ENCODE peak calls at places on chromosomes 5 and 9, in ten cellular contexts. L is aorta, N is kidney epithelial cell, I is IMR-90, Z is stomach, W is mucosa of descending colon, O is sigmoid colon, U is endodermal cell, G is mesendoderm, K is foreskin fibroblast. A is an unnamed sample.

GRCh38 chr5:98772415-98773213 is 849 bp upstream of the RGMB start:
- DNase-seq in N (no peak), G (peak), L (peak), I (no peak), U (peak), O (peak), W (peak), Z (peak), K (peak), A (peak)

GRCh38 chr9:130382636-130383349 is 62.0 kb upstream of the ASS1 start:
- DNase-seq in Z (no peak), G (no peak), O (no peak), K (no peak), N (no peak), U (no peak), W (no peak), I (no peak), L (no peak), A (no peak)

GRCh38 chr5:123422433-123423277 is 548 bp downstream of the CEP120 start:
- DNase-seq in O (no peak), Z (peak), N (no peak), U (no peak), W (no peak), L (no peak), K (peak), G (peak), I (peak), A (no peak)

GRCh38 chr9:4170231-4170630 is 129.6 kb downstream of the GLIS3 start:
- DNase-seq in L (no peak), K (peak), O (no peak), W (no peak), U (no peak), Z (no peak), G (no peak), N (no peak), I (no peak), A (no peak)

GRCh38 chr5:120567066-120567465 is 103.0 kb downstream of the PRR16 start:
- DNase-seq in N (no peak), O (no peak), Z (no peak), W (no peak), U (no peak), L (no peak), I (no peak), G (no peak), K (no peak), A (no peak)

GRCh38 chr9:3903906-3904305 is 378.1 kb upstream of the RFX3 start:
- DNase-seq in O (no peak), Z (no peak), G (peak), N (no peak), U (no peak), I (no peak), L (no peak), K (no peak), W (no peak), A (no peak)

GRCh38 chr5:83967417-83967816 is 246.8 kb upstream of the HAPLN1 start:
- DNase-seq in O (no peak), L (no peak), K (no peak), N (no peak), W (no peak), U (no peak), I (peak), G (no peak), Z (no peak), A (no peak)

GRCh38 chr5:96292582-96293247 is 140.3 kb downstream of the PCSK1 start:
- DNase-seq in K (peak), N (no peak), W (no peak), U (no peak), I (no peak), G (no peak), Z (peak), L (no peak), O (peak), A (no peak)

GRCh38 chr5:89380635-89381034 is 497.7 kb upstream of the MEF2C start:
- DNase-seq in K (no peak), O (no peak), W (no peak), G (no peak), I (no peak), N (no peak), L (no peak), Z (no peak), U (no peak), A (no peak)

GRCh38 chr9:94061864-94062263 is 22.4 kb upstream of the PTPDC1 start:
- DNase-seq in Z (no peak), W (no peak), K (no peak), U (no peak), N (no peak), I (no peak), G (no peak), L (no peak), O (no peak), A (no peak)

GRCh38 chr9:120117081-120117480 is 462.9 kb downstream of the CDK5RAP2 start:
- DNase-seq in L (no peak), O (no peak), W (no peak), K (no peak), I (no peak), Z (no peak), U (no peak), N (no peak), G (peak), A (no peak)

GRCh38 chr9:96350866-96351265 is 32.6 kb downstream of the SLC35D2 start:
- DNase-seq in O (no peak), W (no peak), N (no peak), G (no peak), L (no peak), U (no peak), K (no peak), I (no peak), Z (no peak), A (no peak)

GRCh38 chr5:94693043-94693822 is 74.8 kb downstream of the SLF1 start:
- DNase-seq in K (peak), I (peak), G (peak), U (no peak), O (no peak), N (no peak), L (no peak), Z (no peak), W (no peak), A (no peak)

GRCh38 chr9:14768561-14769234 is 46.2 kb upstream of the CER1 start:
- DNase-seq in O (no peak), Z (no peak), I (peak), W (no peak), U (peak), N (peak), K (peak), L (no peak), G (peak), A (no peak)

GRCh38 chr5:168714046-168714445 is 134.9 kb upstream of the PANK3 start:
- DNase-seq in W (no peak), O (no peak), U (peak), G (no peak), I (peak), N (no peak), L (no peak), K (peak), Z (no peak), A (no peak)

GRCh38 chr5:128925973-128926372 is 39.3 kb upstream of the SLC27A6 start:
- DNase-seq in U (no peak), K (no peak), G (no peak), W (no peak), I (no peak), L (no peak), O (no peak), Z (no peak), N (no peak), A (no peak)

GRCh38 chr5:135149956-135150723 is 116.1 kb upstream of the PITX1 start:
- DNase-seq in K (no peak), Z (no peak), G (peak), W (no peak), U (peak), O (no peak), I (no peak), L (peak), N (no peak), A (no peak)

GRCh38 chr9:93893899-93894690 is 61.1 kb downstream of the BARX1 start:
- DNase-seq in I (no peak), Z (peak), L (peak), G (no peak), W (peak), O (peak), K (no peak), N (no peak), U (peak), A (peak)

GRCh38 chr5:179154991-179155955 is 95.1 kb downstream of the ZNF354C start:
- DNase-seq in K (no peak), N (no peak), Z (no peak), I (no peak), U (peak), O (peak), G (no peak), W (no peak), L (peak), A (no peak)

GRCh38 chr5:170440771-170441370 is 51.7 kb upstream of the KCNMB1 start:
- DNase-seq in O (no peak), N (no peak), U (no peak), W (no peak), G (no peak), K (no peak), I (no peak), Z (no peak), L (no peak), A (no peak)

GRCh38 chr5:127685662-127686061 is 17.5 kb upstream of the CCDC192 start:
- DNase-seq in K (peak), N (no peak), G (no peak), U (no peak), I (no peak), W (no peak), Z (no peak), O (no peak), L (no peak), A (no peak)

GRCh38 chr5:157024213-157024959 is 34.5 kb downstream of the HAVCR1 start:
- DNase-seq in I (no peak), L (no peak), U (no peak), N (no peak), G (no peak), O (no peak), Z (no peak), W (no peak), K (no peak), A (no peak)

GRCh38 chr9:36207546-36208012 is 16.9 kb downstream of the CLTA start:
- DNase-seq in G (peak), Z (no peak), I (peak), L (no peak), W (no peak), N (no peak), U (no peak), K (peak), O (no peak), A (no peak)

GRCh38 chr9:132182609-132183073 is 20.8 kb downstream of the NTNG2 start:
- DNase-seq in I (no peak), O (no peak), U (peak), K (no peak), N (no peak), G (peak), Z (no peak), W (no peak), L (no peak), A (no peak)

GRCh38 chr9:134260801-134261200 is 65.5 kb upstream of the RXRA start:
- DNase-seq in L (no peak), I (no peak), N (no peak), O (no peak), U (no peak), W (no peak), Z (no peak), G (no peak), K (no peak), A (no peak)

GRCh38 chr5:163505049-163505474 is 357 bp upstream of the MAT2B start:
- DNase-seq in W (no peak), G (no peak), O (no peak), K (no peak), U (no peak), Z (no peak), I (no peak), L (no peak), N (no peak), A (peak)

GRCh38 chr5:124746252-124746915 is at the start of gene ZNF608:
- DNase-seq in I (peak), K (peak), O (no peak), U (peak), G (peak), W (no peak), Z (no peak), L (no peak), N (peak), A (no peak)

GRCh38 chr5:159210306-159210722 is 961 bp upstream of the RNF145 start:
- DNase-seq in L (no peak), G (peak), K (peak), O (no peak), W (peak), Z (no peak), U (no peak), I (no peak), N (no peak), A (no peak)

GRCh38 chr9:119483153-119483552 is 113.9 kb upstream of the BRINP1 start:
- DNase-seq in G (no peak), W (no peak), I (no peak), K (no peak), L (no peak), U (no peak), Z (no peak), O (no peak), N (no peak), A (no peak)

GRCh38 chr9:134130503-134131375 is 5.1 kb upstream of the WDR5 start:
- DNase-seq in I (peak), G (peak), N (no peak), K (no peak), Z (peak), O (no peak), W (peak), U (peak), L (peak), A (no peak)

GRCh38 chr5:91955610-91956009 is 572.5 kb upstream of the ARRDC3 start:
- DNase-seq in K (no peak), Z (peak), U (no peak), L (no peak), O (no peak), G (peak), N (no peak), I (no peak), W (no peak), A (no peak)

GRCh38 chr5:126509339-126509738 is 85.7 kb downstream of the ALDH7A1 start:
- DNase-seq in W (no peak), Z (no peak), L (no peak), O (no peak), G (no peak), I (no peak), N (no peak), U (peak), K (no peak), A (no peak)

GRCh38 chr9:70590264-70590646 is 175.8 kb upstream of the KLF9 start:
- DNase-seq in N (no peak), K (peak), G (no peak), Z (no peak), U (no peak), W (no peak), O (no peak), I (peak), L (no peak), A (no peak)
- H3K4me3 ChIP-seq in N (no peak), K (no peak), G (no peak), Z (no peak), U (no peak), W (no peak), O (no peak), I (no peak), L (no peak), A (no peak)

DNA sequence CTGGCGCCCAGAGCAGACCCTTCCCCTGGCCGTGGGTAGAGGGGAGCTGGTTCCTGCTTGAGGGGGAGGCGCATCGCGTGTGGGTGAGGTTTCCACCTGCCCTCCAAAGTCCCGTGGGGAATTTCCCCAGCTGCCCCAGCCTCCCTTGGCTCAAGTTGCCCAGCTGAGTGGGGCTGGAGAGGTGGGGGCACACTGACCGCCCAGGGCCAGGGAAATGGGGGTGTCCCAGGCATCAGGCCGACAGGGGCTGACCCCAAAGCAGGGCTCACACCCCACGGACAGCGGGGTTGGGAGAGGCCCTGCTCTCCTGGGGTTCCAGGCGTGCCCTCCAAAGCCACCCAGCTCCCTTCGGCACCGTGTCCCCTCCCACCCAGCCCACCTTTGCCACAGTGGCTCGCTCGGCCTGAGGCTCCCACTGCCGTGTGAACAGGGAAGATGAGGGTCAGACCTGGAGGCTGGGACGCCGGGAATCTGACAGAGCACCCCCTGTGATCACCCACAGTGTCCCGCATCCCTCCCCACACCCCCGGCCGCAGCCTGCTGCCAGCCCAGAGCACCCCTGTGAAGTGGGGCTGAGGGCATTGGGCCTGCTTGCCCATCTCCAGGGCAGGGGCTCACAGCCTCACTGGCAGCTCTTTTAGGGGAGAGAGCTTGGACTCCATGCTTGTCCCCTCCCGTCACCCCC is 933 bp upstream of the EGFL7 start:
- DNase-seq in O (no peak), K (no peak), N (no peak), W (no peak), Z (no peak), I (no peak), L (no peak), U (no peak), G (no peak), A (no peak)
- H3K4me3 ChIP-seq in O (peak), K (no peak), N (no peak), W (no peak), Z (no peak), I (no peak), L (no peak), U (no peak), G (no peak), A (peak)

GRCh38 chr5:132746592-132747063 is 598 bp upstream of the CCNI2 start:
- DNase-seq in K (peak), O (no peak), Z (peak), W (no peak), N (peak), I (no peak), L (no peak), U (peak), G (peak), A (no peak)
- H3K4me3 ChIP-seq in K (peak), O (peak), Z (peak), W (peak), N (peak), I (peak), L (no peak), U (peak), G (no peak), A (peak)

GRCh38 chr9:35110327-35110758 is 5.3 kb downstream of the ATOSB start:
- DNase-seq in K (peak), I (peak), L (peak), Z (peak), W (no peak), N (no peak), G (no peak), O (no peak), U (no peak), A (no peak)
- H3K4me3 ChIP-seq in K (peak), I (peak), L (peak), Z (peak), W (no peak), N (peak), G (no peak), O (peak), U (peak), A (no peak)

GRCh38 chr9:126483468-126484056 is 130.2 kb upstream of the LMX1B start:
- DNase-seq in U (no peak), O (no peak), W (no peak), G (no peak), L (no peak), K (no peak), Z (no peak), I (no peak), N (no peak), A (no peak)

GRCh38 chr9:126479515-126479914 is 134.2 kb upstream of the LMX1B start:
- DNase-seq in U (no peak), K (no peak), N (no peak), W (no peak), I (no peak), G (no peak), L (no peak), Z (no peak), O (no peak), A (no peak)

GRCh38 chr9:126480810-126481209 is 132.9 kb upstream of the LMX1B start:
- DNase-seq in I (no peak), W (no peak), O (no peak), U (no peak), G (no peak), L (no peak), K (no peak), Z (no peak), N (no peak), A (no peak)

GRCh38 chr9:126481862-126482261 is 131.9 kb upstream of the LMX1B start:
- DNase-seq in Z (no peak), W (no peak), I (no peak), K (no peak), O (no peak), L (no peak), G (no peak), U (no peak), N (no peak), A (no peak)

GRCh38 chr9:126482361-126483044 is 131.2 kb upstream of the LMX1B start:
- DNase-seq in O (no peak), W (no peak), N (no peak), K (peak), G (peak), L (peak), I (peak), Z (no peak), U (peak), A (peak)
- H3K4me3 ChIP-seq in O (no peak), W (no peak), N (no peak), K (no peak), G (no peak), L (no peak), I (no peak), Z (peak), U (no peak), A (no peak)

GRCh38 chr9:124010303-124010664 is 1.3 kb upstream of the LHX2 start:
- DNase-seq in Z (no peak), I (no peak), U (no peak), L (peak), N (no peak), G (no peak), W (no peak), K (no peak), O (no peak), A (no peak)

GRCh38 chr9:124009835-124010226 is 1.7 kb upstream of the LHX2 start:
- DNase-seq in O (no peak), L (no peak), G (no peak), N (no peak), U (no peak), K (no peak), W (no peak), I (no peak), Z (no peak), A (no peak)

GRCh38 chr9:124008855-124009834 is 2.4 kb upstream of the LHX2 start:
- DNase-seq in O (no peak), L (peak), I (no peak), N (no peak), K (no peak), G (no peak), W (no peak), U (peak), Z (no peak), A (no peak)

GRCh38 chr9:124011460-124012301 is at the start of gene LHX2:
- DNase-seq in K (peak), N (no peak), Z (peak), W (peak), U (peak), I (peak), L (peak), G (peak), O (no peak), A (no peak)

GRCh38 chr9:124010665-124011321 is 775 bp upstream of the LHX2 start:
- DNase-seq in U (peak), O (no peak), L (peak), G (peak), K (peak), I (no peak), N (no peak), W (no peak), Z (no peak), A (no peak)
- H3K4me3 ChIP-seq in U (no peak), O (peak), L (no peak), G (no peak), K (peak), I (no peak), N (no peak), W (no peak), Z (peak), A (no peak)

A was measured in Peyer's patch.